ENCODE peak calls at places on chromosomes 12 and 14, in seven cellular contexts. I is BJ, O is type B pancreatic cell, H is AG04450, G is epithelial cell of esophagus, R is HFFc6, P is chondrocyte. N is an unnamed sample.

GRCh38 chr12:104219361-104219892 is 3.8 kb downstream of the TXNRD1 start:
- DNase-seq in I (peak), O (no peak), H (peak), G (peak), R (peak), P (no peak), N (no peak)

GRCh38 chr12:69042970-69043369 is 110.0 kb upstream of the CPM start:
- DNase-seq in I (no peak), O (no peak), H (no peak), G (no peak), R (no peak), P (no peak), N (no peak)

GRCh38 chr12:115767921-115768320 is 509.6 kb downstream of the MED13L start:
- DNase-seq in I (no peak), O (no peak), H (no peak), G (no peak), R (no peak), P (no peak), N (no peak)

GRCh38 chr14:63039800-63040380 is 5.4 kb downstream of the KCNH5 start:
- DNase-seq in I (peak), O (no peak), H (peak), G (peak), R (peak), P (no peak), N (no peak)

GRCh38 chr12:1063852-1064251 is 72.8 kb downstream of the ERC1 start:
- DNase-seq in I (no peak), O (no peak), H (no peak), G (no peak), R (no peak), P (no peak), N (no peak)

GRCh38 chr12:58710896-58711295 is 209.4 kb downstream of the LRIG3 start:
- DNase-seq in I (no peak), O (no peak), H (no peak), G (no peak), R (no peak), P (no peak), N (no peak)

GRCh38 chr12:25254271-25254880 is 3.6 kb upstream of the KRAS start:
- DNase-seq in I (no peak), O (no peak), H (no peak), G (no peak), R (peak), P (no peak), N (no peak)

GRCh38 chr12:56716933-56717880 is 7.9 kb downstream of the NACA start:
- DNase-seq in I (no peak), O (no peak), H (no peak), G (no peak), R (no peak), P (peak), N (no peak)

GRCh38 chr12:98743362-98743953 is 98.4 kb downstream of the APAF1 start:
- DNase-seq in I (no peak), O (no peak), H (no peak), G (peak), R (no peak), P (no peak), N (no peak)

GRCh38 chr12:120688527-120689071 is 1.6 kb downstream of the MLEC start:
- DNase-seq in I (no peak), O (no peak), H (no peak), G (peak), R (no peak), P (no peak), N (no peak)

GRCh38 chr12:127005406-127005805 is 1261.6 kb upstream of the TMEM132C start:
- DNase-seq in I (no peak), O (no peak), H (no peak), G (no peak), R (no peak), P (no peak), N (no peak)

GRCh38 chr12:54561164-54561563 is 11.8 kb downstream of the PDE1B start:
- DNase-seq in I (no peak), O (no peak), H (no peak), G (no peak), R (no peak), P (no peak), N (no peak)

GRCh38 chr12:92098594-92099370 is 46.9 kb downstream of the BTG1 start:
- DNase-seq in I (no peak), O (no peak), H (no peak), G (no peak), R (no peak), P (no peak), N (no peak)

GRCh38 chr14:29724991-29725390 is 202.7 kb downstream of the PRKD1 start:
- DNase-seq in I (no peak), O (no peak), H (no peak), G (peak), R (no peak), P (no peak), N (no peak)

GRCh38 chr12:77189463-77189862 is 124.1 kb upstream of the E2F7 start:
- DNase-seq in I (peak), O (no peak), H (peak), G (peak), R (peak), P (no peak), N (no peak)

GRCh38 chr12:54251667-54252284 is 28.1 kb downstream of the CBX5 start:
- DNase-seq in I (no peak), O (no peak), H (no peak), G (peak), R (peak), P (no peak), N (no peak)

GRCh38 chr14:68627050-68627867 is 165.6 kb downstream of the ZFP36L1 start:
- DNase-seq in I (no peak), O (peak), H (no peak), G (no peak), R (no peak), P (no peak), N (peak)

GRCh38 chr12:48017496-48017895 is 13.2 kb upstream of the COL2A1 start:
- DNase-seq in I (no peak), O (no peak), H (no peak), G (no peak), R (no peak), P (no peak), N (no peak)

GRCh38 chr12:25933001-25933400 is 25.5 kb upstream of the RASSF8 start:
- DNase-seq in I (no peak), O (no peak), H (no peak), G (no peak), R (no peak), P (no peak), N (no peak)

GRCh38 chr14:84098261-84098660 is 1431.7 kb upstream of the FLRT2 start:
- DNase-seq in I (no peak), O (no peak), H (no peak), G (no peak), R (no peak), P (no peak), N (no peak)

GRCh38 chr12:19978193-19978592 is 390.1 kb upstream of the PDE3A start:
- DNase-seq in I (peak), O (no peak), H (peak), G (no peak), R (peak), P (no peak), N (no peak)

GRCh38 chr12:52189376-52190174 is 2.2 kb downstream of the KRT80 start:
- DNase-seq in I (no peak), O (no peak), H (no peak), G (no peak), R (peak), P (no peak), N (no peak)

GRCh38 chr14:68168460-68169109 is 349.0 kb downstream of the RAD51B start:
- DNase-seq in I (no peak), O (no peak), H (no peak), G (no peak), R (no peak), P (no peak), N (no peak)

GRCh38 chr12:127621366-127621765 is 645.6 kb upstream of the TMEM132C start:
- DNase-seq in I (no peak), O (no peak), H (no peak), G (no peak), R (no peak), P (no peak), N (no peak)

GRCh38 chr12:98594050-98594853 is 766 bp downstream of the SLC25A3 start:
- DNase-seq in I (no peak), O (no peak), H (no peak), G (peak), R (no peak), P (no peak), N (no peak)

GRCh38 chr12:50282581-50283229 is 615 bp downstream of the LIMA1 start:
- DNase-seq in I (no peak), O (no peak), H (peak), G (no peak), R (peak), P (no peak), N (no peak)

GRCh38 chr12:59660921-59661597 is 65.2 kb downstream of the SLC16A7 start:
- DNase-seq in I (no peak), O (no peak), H (no peak), G (no peak), R (no peak), P (no peak), N (no peak)

GRCh38 chr12:64893961-64894360 is 69.5 kb downstream of the TBC1D30 start:
- DNase-seq in I (peak), O (no peak), H (peak), G (peak), R (peak), P (no peak), N (no peak)

GRCh38 chr12:117390866-117391265 is 29.4 kb upstream of the NOS1 start:
- DNase-seq in I (no peak), O (no peak), H (no peak), G (no peak), R (no peak), P (no peak), N (no peak)

GRCh38 chr12:117393656-117394055 is 32.2 kb upstream of the NOS1 start:
- DNase-seq in I (no peak), O (no peak), H (no peak), G (no peak), R (no peak), P (no peak), N (no peak)

GRCh38 chr12:117384735-117385134 is 23.3 kb upstream of the NOS1 start:
- DNase-seq in I (no peak), O (no peak), H (no peak), G (no peak), R (no peak), P (no peak), N (no peak)

GRCh38 chr12:117388865-117389508 is 27.6 kb upstream of the NOS1 start:
- DNase-seq in I (no peak), O (no peak), H (no peak), G (no peak), R (no peak), P (no peak), N (no peak)

DNA sequence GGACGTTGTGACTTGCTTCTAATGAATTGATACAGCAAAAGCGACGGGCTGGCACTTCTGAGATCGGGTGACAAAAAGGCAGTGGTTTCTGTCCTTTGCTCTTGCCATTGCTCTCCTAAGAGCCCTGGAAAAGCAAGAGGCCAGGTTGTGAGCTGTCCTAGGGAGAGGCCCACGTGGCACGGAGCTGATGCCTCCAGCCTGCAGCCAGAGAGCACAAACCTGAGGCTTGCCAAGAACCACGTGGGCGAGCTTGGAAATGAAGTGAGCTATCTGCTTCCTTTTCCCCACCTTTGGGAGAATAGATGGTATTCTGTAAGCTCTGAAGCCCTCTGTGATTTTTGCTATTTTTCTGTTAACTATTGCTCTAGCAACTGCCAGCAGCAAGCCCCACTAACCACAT is 26.4 kb upstream of the NOS1 start:
- DNase-seq in I (no peak), O (no peak), H (no peak), G (no peak), R (no peak), P (no peak), N (no peak)
- TF ChIP-seq CTCF in I (no peak), O (no peak), H (no peak), G (no peak), R (no peak), P (no peak), N (no peak)

GRCh38 chr12:101671839-101672238 is 25.6 kb upstream of the CHPT1 start:
- DNase-seq in I (no peak), O (no peak), H (no peak), G (no peak), R (no peak), P (no peak), N (no peak)

GRCh38 chr12:101667591-101667990 is 29.8 kb upstream of the CHPT1 start:
- DNase-seq in I (no peak), O (no peak), H (no peak), G (no peak), R (no peak), P (no peak), N (no peak)

GRCh38 chr12:101666017-101666728 is 31.3 kb upstream of the CHPT1 start:
- DNase-seq in I (no peak), O (no peak), H (no peak), G (no peak), R (no peak), P (no peak), N (no peak)

GRCh38 chr12:101671157-101671791 is 26.2 kb upstream of the CHPT1 start:
- DNase-seq in I (no peak), O (no peak), H (no peak), G (no peak), R (no peak), P (no peak), N (no peak)

DNA sequence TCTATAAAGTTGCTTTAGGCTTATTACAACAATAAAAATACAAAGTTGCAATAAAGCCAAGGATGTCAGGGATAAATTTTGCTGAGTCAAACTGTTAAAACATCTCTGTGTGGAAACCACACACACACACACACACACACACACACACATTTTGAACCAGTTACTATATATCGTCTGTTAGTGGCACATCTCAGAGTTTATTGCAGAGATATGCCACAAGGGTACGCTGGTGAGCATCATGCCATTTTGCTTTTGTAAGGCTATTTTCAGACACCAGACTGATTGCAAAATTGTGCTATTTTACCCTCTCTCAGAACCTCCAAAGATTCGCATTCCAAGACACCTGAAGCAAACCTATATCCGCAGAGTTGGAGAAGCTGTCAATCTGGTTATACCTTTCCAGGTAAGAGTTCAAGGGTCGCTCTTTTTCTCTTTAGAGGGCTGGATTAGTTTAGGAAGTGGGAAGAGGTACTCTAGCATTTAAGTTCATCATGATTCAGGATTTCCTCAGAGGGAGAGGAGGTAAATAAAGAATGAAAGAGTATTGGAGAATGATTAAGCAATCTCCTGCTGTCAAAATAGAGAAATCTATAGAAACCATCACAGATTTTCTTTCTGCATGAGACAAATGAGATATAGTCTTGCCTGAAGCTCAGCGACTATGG is 27.3 kb upstream of the CHPT1 start:
- DNase-seq in I (no peak), O (no peak), H (peak), G (peak), R (peak), P (no peak), N (no peak)
- TF ChIP-seq CTCF in I (peak), O (peak), H (peak), G (peak), R (peak), P (peak), N (peak)

GRCh38 chr12:111340231-111340630 is 28.7 kb downstream of the PHETA1 start:
- DNase-seq in I (no peak), O (no peak), H (no peak), G (no peak), R (no peak), P (no peak), N (no peak)
- TF ChIP-seq CTCF in I (no peak), O (no peak), H (no peak), G (no peak), R (no peak), P (no peak), N (no peak)

DNA sequence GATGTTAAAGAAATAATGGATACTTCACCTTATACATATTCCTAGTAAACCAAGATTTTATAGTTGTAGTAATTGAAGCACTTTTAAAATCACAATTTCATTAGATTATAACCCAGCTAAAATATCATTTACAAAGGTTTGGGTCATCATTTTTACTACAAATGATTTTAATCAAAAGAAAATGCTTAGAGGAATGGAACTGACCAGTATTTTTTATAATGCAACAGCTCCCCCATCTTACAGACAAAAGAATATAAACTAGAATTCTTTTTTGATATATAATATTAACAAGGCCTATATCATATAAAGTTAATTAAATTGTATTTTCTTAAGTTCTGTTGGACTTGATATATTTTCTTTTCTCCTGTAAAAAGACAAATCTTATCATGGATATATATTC is 20.4 kb upstream of the LRFN5 start:
- DNase-seq in I (no peak), O (no peak), H (no peak), G (no peak), R (no peak), P (no peak), N (no peak)
- TF ChIP-seq CTCF in I (no peak), O (no peak), H (peak), G (no peak), R (no peak), P (peak), N (no peak)